ENCODE peak calls at places on chromosomes 6 and 20, in eight cellular contexts. S is NCI-H1417 treated with DMSO at 0.1 percent for 48 hours; E is fibroblast of lung; V is stimulated activated CD4-positive, alpha-beta T cell treated with anti-CD3 and anti-CD28 coated beads, Interleukin-12 subunit alpha, Interleukin-12 subunit beta, amount 100 ng/mL, for 4 hours; O is EL; P is ureter; C is fibroblast of the conjunctiva; T is AG09319. K is an unnamed sample.

GRCh38 chr20:8020314-8021079 is 936 bp upstream of the TMX4 start:
- DNase-seq in S (peak), E (no peak), V (no peak), O (peak), P (no peak), C (no peak), T (no peak), K (no peak)

GRCh38 chr6:170177383-170178265 is 113.3 kb downstream of the DLL1 start:
- DNase-seq in S (no peak), E (no peak), V (no peak), O (no peak), P (peak), C (no peak), T (no peak), K (no peak)

GRCh38 chr6:112920994-112921393 is 573.9 kb downstream of the RFPL4B start:
- DNase-seq in S (no peak), E (no peak), V (no peak), O (no peak), P (no peak), C (no peak), T (no peak), K (no peak)

GRCh38 chr6:7215140-7215539 is 97.9 kb downstream of the SSR1 start:
- DNase-seq in S (no peak), E (peak), V (no peak), O (peak), P (no peak), C (no peak), T (no peak), K (no peak)

GRCh38 chr6:85406641-85407075 is 43.2 kb upstream of the NT5E start:
- DNase-seq in S (no peak), E (no peak), V (no peak), O (peak), P (no peak), C (no peak), T (no peak), K (no peak)

GRCh38 chr20:60804918-60805631 is 447.0 kb upstream of the CDH4 start:
- DNase-seq in S (no peak), E (no peak), V (no peak), O (no peak), P (no peak), C (no peak), T (no peak), K (no peak)

GRCh38 chr6:148383658-148384417 is 41.2 kb downstream of the SASH1 start:
- DNase-seq in S (no peak), E (no peak), V (no peak), O (no peak), P (no peak), C (no peak), T (no peak), K (no peak)

GRCh38 chr20:36967636-36968035 is 16.1 kb upstream of the SAMHD1 start:
- DNase-seq in S (no peak), E (no peak), V (no peak), O (no peak), P (no peak), C (no peak), T (no peak), K (no peak)

GRCh38 chr20:35240083-35240913 is 13.8 kb downstream of the MMP24 start:
- DNase-seq in S (no peak), E (no peak), V (no peak), O (no peak), P (no peak), C (no peak), T (no peak), K (no peak)

GRCh38 chr6:30782425-30783014 is 38.2 kb upstream of the IER3 start:
- DNase-seq in S (no peak), E (no peak), V (no peak), O (peak), P (no peak), C (no peak), T (no peak), K (no peak)

GRCh38 chr6:100553243-100553642 is 88.5 kb upstream of the SIM1 start:
- DNase-seq in S (peak), E (no peak), V (no peak), O (no peak), P (no peak), C (no peak), T (no peak), K (no peak)

K was measured in HFF-Myc.